ENCODE peak calls at places on chromosomes 11 and 22, in seven cellular contexts. E, Z, X, S, R, N and D are unnamed samples.

GRCh38 chr11:110349109-110349996 is 52.9 kb upstream of the RDX start:
- DNase-seq in E (no peak), Z (no peak), X (no peak), S (no peak), R (no peak), N (no peak), D (peak)

GRCh38 chr11:68990995-68991780 is 10.4 kb upstream of the MRGPRD start:
- DNase-seq in E (no peak), Z (no peak), X (no peak), S (no peak), R (no peak), N (no peak), D (no peak)

GRCh38 chr11:14578551-14578956 is 58.4 kb upstream of the PSMA1 start:
- DNase-seq in E (no peak), Z (peak), X (peak), S (no peak), R (no peak), N (peak), D (no peak)

GRCh38 chr11:47373876-47374820 is 4.2 kb downstream of the SPI1 start:
- DNase-seq in E (peak), Z (peak), X (peak), S (peak), R (peak), N (peak), D (peak)

GRCh38 chr11:1749787-1750351 is 526 bp downstream of the IFITM10 start:
- DNase-seq in E (no peak), Z (no peak), X (peak), S (no peak), R (peak), N (peak), D (no peak)

GRCh38 chr22:33918676-33919590 is 1.3 kb downstream of the LARGE1 start:
- DNase-seq in E (no peak), Z (no peak), X (no peak), S (no peak), R (peak), N (no peak), D (no peak)

GRCh38 chr11:128294001-128294684 is 293.2 kb downstream of the ETS1 start:
- DNase-seq in E (no peak), Z (no peak), X (no peak), S (no peak), R (no peak), N (no peak), D (no peak)

GRCh38 chr22:50584106-50585096 is 1.8 kb upstream of the CHKB start:
- DNase-seq in E (peak), Z (no peak), X (no peak), S (no peak), R (no peak), N (no peak), D (no peak)

GRCh38 chr22:50577987-50578775 is at the start of gene CPT1B:
- DNase-seq in E (peak), Z (no peak), X (no peak), S (no peak), R (peak), N (no peak), D (no peak)

GRCh38 chr11:8870461-8871282 is 40.3 kb upstream of the AKIP1 start:
- DNase-seq in E (peak), Z (no peak), X (peak), S (peak), R (peak), N (peak), D (peak)
- TF ChIP-seq EZH2phosphoT487 in E (no peak), Z (no peak), X (no peak), S (no peak), R (no peak), N (no peak), D (no peak)

DNA sequence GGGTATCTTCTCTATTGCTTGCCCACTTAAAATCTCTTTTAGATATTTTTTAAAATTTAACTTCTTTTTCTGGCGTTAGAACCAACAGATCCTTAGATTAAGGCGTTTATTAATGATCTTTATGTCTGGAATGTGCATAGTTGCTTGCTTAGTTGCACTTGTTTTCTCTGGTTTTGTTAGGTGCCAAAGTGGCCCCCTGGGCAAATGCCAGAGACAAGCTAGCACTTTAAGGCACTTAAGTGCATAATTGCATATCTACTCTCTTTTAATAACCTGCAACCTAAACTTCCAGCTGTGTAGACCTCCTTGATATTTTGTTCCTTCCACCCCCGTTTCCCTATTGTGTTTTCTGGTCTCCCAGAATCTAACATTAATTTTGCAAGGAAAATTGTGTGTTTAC is 3.3 kb downstream of the RBM4 start:
- DNase-seq in E (no peak), Z (no peak), X (no peak), S (no peak), R (peak), N (no peak), D (no peak)
- TF ChIP-seq EZH2phosphoT487 in E (no peak), Z (no peak), X (no peak), S (no peak), R (no peak), N (no peak), D (no peak)

GRCh38 chr11:24496371-24496727 is 504 bp upstream of the LUZP2 start:
- DNase-seq in E (peak), Z (no peak), X (no peak), S (no peak), R (peak), N (no peak), D (no peak)
- TF ChIP-seq EZH2phosphoT487 in E (no peak), Z (no peak), X (no peak), S (no peak), R (no peak), N (no peak), D (no peak)

GRCh38 chr22:31490496-31490925 is 869 bp upstream of the EIF4ENIF1 start:
- DNase-seq in E (peak), Z (peak), X (peak), S (peak), R (peak), N (peak), D (peak)

GRCh38 chr22:31491218-31491962 is 1.7 kb upstream of the EIF4ENIF1 start:
- DNase-seq in E (peak), Z (no peak), X (no peak), S (no peak), R (no peak), N (no peak), D (peak)

GRCh38 chr22:31488988-31489617 is 539 bp downstream of the EIF4ENIF1 start:
- DNase-seq in E (peak), Z (peak), X (peak), S (no peak), R (peak), N (peak), D (peak)

GRCh38 chr22:31489632-31490495 is at the start of gene EIF4ENIF1:
- DNase-seq in E (peak), Z (peak), X (peak), S (peak), R (peak), N (peak), D (peak)

GRCh38 chr22:31492151-31492550 is 2.5 kb upstream of the EIF4ENIF1 start:
- DNase-seq in E (no peak), Z (no peak), X (no peak), S (no peak), R (no peak), N (no peak), D (no peak)
- TF ChIP-seq EZH2phosphoT487 in E (no peak), Z (no peak), X (no peak), S (no peak), R (no peak), N (no peak), D (no peak)

GRCh38 chr11:117793521-117793920 is 3.5 kb downstream of the DSCAML1 start:
- DNase-seq in E (no peak), Z (no peak), X (no peak), S (no peak), R (no peak), N (no peak), D (no peak)
- TF ChIP-seq EZH2phosphoT487 in E (no peak), Z (no peak), X (no peak), S (no peak), R (no peak), N (no peak), D (no peak)

GRCh38 chr22:27617214-27617881 is 184.2 kb downstream of the MN1 start:
- DNase-seq in E (no peak), Z (no peak), X (no peak), S (no peak), R (no peak), N (peak), D (no peak)

GRCh38 chr22:27614291-27615007 is 187.1 kb downstream of the MN1 start:
- DNase-seq in E (no peak), Z (no peak), X (no peak), S (no peak), R (peak), N (no peak), D (no peak)

GRCh38 chr22:27613099-27614089 is 188.2 kb downstream of the MN1 start:
- DNase-seq in E (no peak), Z (no peak), X (no peak), S (no peak), R (peak), N (no peak), D (no peak)

GRCh38 chr22:27615408-27615807 is 186.1 kb downstream of the MN1 start:
- DNase-seq in E (no peak), Z (no peak), X (no peak), S (no peak), R (no peak), N (no peak), D (no peak)

GRCh38 chr22:27616033-27616432 is 185.5 kb downstream of the MN1 start:
- DNase-seq in E (no peak), Z (no peak), X (no peak), S (no peak), R (no peak), N (no peak), D (no peak)
- TF ChIP-seq EZH2phosphoT487 in E (no peak), Z (no peak), X (no peak), S (no peak), R (no peak), N (no peak), D (no peak)

GRCh38 chr22:49211176-49211575 is 616.5 kb downstream of the BRD1 start:
- DNase-seq in E (no peak), Z (no peak), X (no peak), S (no peak), R (no peak), N (no peak), D (no peak)
- TF ChIP-seq EZH2phosphoT487 in E (no peak), Z (no peak), X (no peak), S (no peak), R (no peak), N (no peak), D (no peak)

GRCh38 chr22:24776525-24776924 is 2.0 kb upstream of the PIWIL3 start:
- DNase-seq in E (no peak), Z (no peak), X (no peak), S (no peak), R (no peak), N (no peak), D (no peak)

GRCh38 chr22:24768537-24769374 is 5.8 kb downstream of the PIWIL3 start:
- DNase-seq in E (peak), Z (peak), X (peak), S (peak), R (peak), N (peak), D (peak)

GRCh38 chr22:24775769-24776492 is 1.4 kb upstream of the PIWIL3 start:
- DNase-seq in E (peak), Z (no peak), X (no peak), S (no peak), R (no peak), N (peak), D (no peak)

DNA sequence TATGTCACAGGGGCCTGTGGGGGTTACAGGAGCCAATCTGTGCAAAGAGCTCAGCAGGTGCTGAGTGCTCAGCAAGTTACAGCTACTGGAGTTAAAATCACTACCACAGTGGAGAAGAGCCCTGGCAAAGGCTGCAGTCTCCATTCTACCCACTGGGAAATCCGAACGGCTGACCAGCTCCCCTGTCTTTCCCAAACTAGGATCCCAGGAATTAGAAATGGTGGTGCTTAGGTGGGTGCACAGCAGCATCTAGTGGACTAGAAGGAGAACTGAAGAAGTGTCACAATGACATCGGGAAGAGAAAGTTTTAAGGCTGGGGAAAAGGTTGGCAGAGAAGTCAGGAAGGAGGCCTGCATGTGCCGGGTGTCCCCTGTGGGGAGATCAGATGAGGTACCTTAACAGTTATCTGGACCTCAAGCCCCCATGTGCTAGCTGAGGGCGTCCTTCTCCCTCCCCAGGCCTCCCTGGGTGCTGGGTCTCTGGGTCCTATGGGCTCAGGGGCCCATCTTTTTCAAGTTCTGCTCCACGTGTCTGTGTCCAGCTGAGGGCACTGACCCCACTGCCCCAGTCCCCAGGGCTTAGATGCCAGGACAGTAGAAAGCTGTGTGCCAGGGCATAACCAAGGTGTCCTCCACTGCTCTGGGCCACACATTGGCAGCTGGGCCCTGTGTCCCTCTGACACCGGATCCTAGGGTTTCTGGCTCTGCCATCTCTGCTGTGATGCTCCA is 1.9 kb downstream of the PIWIL3 start:
- DNase-seq in E (peak), Z (no peak), X (peak), S (peak), R (peak), N (peak), D (peak)
- TF ChIP-seq EZH2phosphoT487 in E (no peak), Z (no peak), X (no peak), S (no peak), R (no peak), N (no peak), D (no peak)

DNA sequence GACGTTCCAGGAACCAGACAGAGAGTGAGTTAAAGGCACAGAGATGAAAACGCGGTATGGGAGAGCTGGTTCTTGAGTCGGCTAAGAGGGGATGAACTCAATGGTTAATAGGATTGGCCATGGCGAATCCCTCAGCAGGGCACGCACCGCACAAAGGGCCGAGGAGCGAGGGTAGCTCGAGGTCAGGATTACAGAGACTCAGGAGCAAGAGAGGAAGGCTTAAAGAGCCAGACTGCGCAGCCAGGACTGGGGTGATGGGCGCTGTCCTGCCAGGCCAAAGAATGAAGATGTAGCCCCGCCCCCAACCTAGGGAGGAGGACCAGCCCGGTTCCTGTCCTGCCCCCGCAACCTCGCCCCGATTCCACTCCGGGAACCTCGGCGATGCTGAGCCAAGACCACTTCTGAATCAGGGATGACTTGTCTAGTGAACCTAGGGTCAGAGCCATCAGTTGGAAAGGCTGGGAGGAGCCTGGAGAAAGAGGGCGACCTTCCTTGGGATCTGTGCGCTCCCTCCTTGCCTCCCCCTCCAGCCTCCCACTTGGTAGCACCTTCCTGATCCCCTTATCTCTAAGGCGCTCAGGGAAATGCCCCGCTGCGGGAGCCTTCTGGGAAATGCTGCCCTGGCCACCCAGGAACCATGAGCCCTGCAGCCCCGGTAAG is at the start of gene PLEKHB1:
- DNase-seq in E (peak), Z (no peak), X (peak), S (no peak), R (no peak), N (no peak), D (peak)
- TF ChIP-seq EZH2phosphoT487 in E (no peak), Z (no peak), X (no peak), S (no peak), R (no peak), N (no peak), D (no peak)